ENCODE peak calls at places on chromosomes 13 and 19, in ten cellular contexts. C, A, O, W, N, L, G, R, Y and T are unnamed samples.

GRCh38 chr13:100244431-100244830 is 155.5 kb downstream of the PCCA start:
- DNase-seq in C (no peak), A (no peak), O (no peak), W (no peak), N (no peak), L (no peak), G (peak; percentile 47), R (no peak), Y (no peak), T (no peak)

GRCh38 chr19:14381689-14382474 is 638 bp downstream of the ADGRE5 start:
- DNase-seq in C (no peak), A (peak; percentile 95), O (peak; percentile 28), W (peak; percentile 57), N (peak; percentile 77), L (peak; percentile 52), G (peak; percentile 47), R (no peak), Y (no peak), T (peak; percentile 71)

GRCh38 chr19:39237200-39238184 is 7.3 kb downstream of the IFNL3 start:
- DNase-seq in C (peak; percentile 68), A (no peak), O (no peak), W (peak; percentile 16), N (peak; percentile 33), L (no peak), G (no peak), R (no peak), Y (no peak), T (peak; percentile 92)

GRCh38 chr19:7917292-7918061 is 2.7 kb upstream of the SNAPC2 start:
- DNase-seq in C (peak; percentile 87), A (peak; percentile 51), O (no peak), W (no peak), N (peak; percentile 61), L (peak; percentile 29), G (peak; percentile 45), R (no peak), Y (peak; percentile 76), T (peak; percentile 62)

GRCh38 chr13:47094734-47095434 is 198.0 kb upstream of the HTR2A start:
- DNase-seq in C (no peak), A (no peak), O (no peak), W (no peak), N (no peak), L (no peak), G (no peak), R (no peak), Y (no peak), T (no peak)

GRCh38 chr19:287381-287871 is 3.8 kb downstream of the PLPP2 start:
- DNase-seq in C (peak; percentile 62), A (no peak), O (no peak), W (no peak), N (no peak), L (no peak), G (no peak), R (no peak), Y (no peak), T (no peak)

GRCh38 chr19:6644796-6645195 is 25.2 kb downstream of the TNFSF14 start:
- DNase-seq in C (no peak), A (no peak), O (no peak), W (no peak), N (no peak), L (no peak), G (no peak), R (no peak), Y (no peak), T (no peak)

GRCh38 chr19:927707-928401 is 2.0 kb downstream of the ARID3A start:
- DNase-seq in C (no peak), A (no peak), O (no peak), W (no peak), N (no peak), L (no peak), G (no peak), R (no peak), Y (no peak), T (no peak)

GRCh38 chr13:110625771-110626321 is 10.5 kb downstream of the NAXD start:
- DNase-seq in C (no peak), A (no peak), O (no peak), W (no peak), N (no peak), L (no peak), G (no peak), R (no peak), Y (no peak), T (no peak)

GRCh38 chr13:93227906-93228801 is 1.5 kb downstream of the GPC6 start:
- DNase-seq in C (no peak), A (no peak), O (peak; percentile 51), W (peak; percentile 92), N (peak; percentile 59), L (peak; percentile 81), G (peak; percentile 90), R (peak; percentile 71), Y (peak; percentile 59), T (no peak)

GRCh38 chr13:79548886-79549285 is 67.9 kb downstream of the NDFIP2 start:
- DNase-seq in C (no peak), A (no peak), O (no peak), W (peak; percentile 45), N (peak; percentile 7), L (no peak), G (peak; percentile 49), R (no peak), Y (no peak), T (no peak)
- TF ChIP-seq CTCF in C (peak; percentile 81), A (no peak), O (peak; percentile 20), W (peak; percentile 34), N (peak; percentile 38), L (no peak), G (peak; percentile 51), R (peak; percentile 47), Y (no peak), T (no peak)

DNA sequence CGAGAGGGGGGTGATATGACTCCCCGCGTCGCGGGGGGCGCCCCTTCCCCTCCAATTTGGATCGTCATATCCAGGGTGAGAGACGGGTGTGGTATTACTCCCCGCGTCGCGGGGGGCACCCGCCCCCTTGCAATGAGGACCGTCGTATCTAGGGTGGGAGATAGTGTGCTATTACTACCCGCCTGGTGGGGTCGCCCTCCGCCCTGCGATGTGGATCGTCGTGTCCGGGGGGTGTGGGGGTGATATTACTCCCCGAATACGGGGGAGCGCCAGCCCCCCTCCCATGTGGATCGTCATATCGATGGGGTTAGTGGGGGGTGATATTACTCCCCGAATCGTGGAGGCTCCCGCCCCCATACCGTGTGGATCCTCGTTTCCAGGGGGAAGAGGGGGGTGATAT is 29.2 kb upstream of the RGCC start:
- DNase-seq in C (no peak), A (no peak), O (no peak), W (no peak), N (no peak), L (no peak), G (no peak), R (no peak), Y (no peak), T (no peak)
- TF ChIP-seq CTCF in C (peak; percentile 46), A (peak; percentile 28), O (peak; percentile 20), W (no peak), N (peak; percentile 36), L (peak; percentile 69), G (peak; percentile 36), R (no peak), Y (no peak), T (no peak)

DNA sequence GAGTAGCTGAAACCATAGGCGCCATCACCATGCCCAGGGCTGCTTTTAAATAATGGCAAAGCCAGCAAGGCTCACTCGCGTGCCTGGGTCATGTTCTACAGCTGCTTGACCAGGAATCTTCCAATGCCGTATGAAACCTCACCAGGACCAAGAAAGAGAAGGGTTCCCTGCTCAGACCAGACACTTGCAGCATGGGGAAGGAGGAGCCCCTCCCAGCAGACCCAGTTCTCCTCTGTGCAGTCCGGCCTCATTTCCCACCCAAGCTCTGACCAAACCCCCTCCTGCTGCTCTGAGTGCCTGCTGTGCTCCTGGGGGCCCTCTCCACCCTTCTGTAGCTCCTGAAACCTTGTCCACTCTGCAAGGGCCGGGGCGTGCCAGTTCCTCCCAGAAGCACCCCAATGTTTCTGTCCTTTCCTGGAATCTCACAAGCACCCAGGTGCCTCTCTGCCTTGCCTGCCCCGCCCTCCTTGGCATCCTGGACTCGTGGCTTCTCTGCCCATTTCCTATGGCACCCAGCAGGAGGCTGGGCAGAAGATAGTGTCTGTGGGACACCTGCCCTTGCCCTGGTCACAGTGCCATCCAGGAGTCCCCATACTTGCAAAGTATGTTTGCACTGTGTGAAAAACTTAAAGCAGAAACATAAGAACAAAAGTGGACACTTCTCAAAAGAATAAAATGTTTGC is 6.8 kb upstream of the SLC7A9 start:
- DNase-seq in C (no peak), A (no peak), O (no peak), W (no peak), N (no peak), L (no peak), G (no peak), R (no peak), Y (no peak), T (no peak)
- TF ChIP-seq CTCF in C (no peak), A (no peak), O (no peak), W (no peak), N (no peak), L (no peak), G (no peak), R (no peak), Y (no peak), T (no peak)

DNA sequence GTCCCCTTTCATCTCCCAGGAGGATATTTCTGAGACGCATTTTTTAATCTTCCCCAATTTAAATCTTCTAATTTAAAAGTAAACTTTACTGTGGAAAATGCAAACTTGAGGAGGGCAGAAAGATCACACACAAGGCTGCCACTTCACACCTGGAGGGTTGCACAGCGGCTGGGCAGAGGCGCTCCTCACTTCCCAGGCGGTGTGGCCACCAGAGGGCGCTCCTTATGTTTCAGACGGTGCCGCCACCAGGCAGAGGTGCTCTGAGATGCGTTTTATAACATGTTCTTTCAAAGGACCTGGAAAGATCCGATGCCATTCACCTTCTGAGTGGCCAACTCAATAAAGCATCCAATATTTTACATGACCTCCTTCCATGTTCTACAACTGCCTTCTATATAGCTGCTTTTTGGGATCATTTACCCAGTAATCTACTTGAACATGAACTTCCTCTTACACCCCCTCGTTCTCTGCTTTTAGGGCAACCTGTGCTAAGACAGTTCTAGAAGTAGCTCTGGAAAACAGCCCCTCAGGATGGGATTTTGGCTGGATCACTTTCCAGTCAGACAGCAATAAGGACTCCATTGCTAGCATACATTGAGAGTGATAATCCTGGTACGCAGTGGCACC is 14.8 kb upstream of the MTUS2 start:
- DNase-seq in C (no peak), A (no peak), O (no peak), W (peak; percentile 36), N (peak; percentile 44), L (no peak), G (peak; percentile 4), R (no peak), Y (no peak), T (peak; percentile 13)
- TF ChIP-seq CTCF in C (peak; percentile 66), A (peak; percentile 37), O (no peak), W (peak; percentile 17), N (peak; percentile 38), L (peak; percentile 71), G (peak; percentile 27), R (peak; percentile 55), Y (no peak), T (no peak)